ENCODE peak calls at places on chromosome 18, in seven cellular contexts. One of them, this sample, is unnamed.

GRCh38 chr18:25229080-25229479 is 122.9 kb downstream of the ZNF521 start:
- DNase-seq in GM10248: no peak
- DNase-seq in mucosa of gallbladder: peak
- DNase-seq in frontal cortex: no peak
- DNase-seq in KG1: peak
- DNase-seq in NCI-H524: peak
- DNase-seq in NCI-H1092 treated with DMSO at 0.1 percent for 48 hours: no peak
- DNase-seq in this sample: no peak

GRCh38 chr18:24930478-24930877 is 421.5 kb downstream of the ZNF521 start:
- DNase-seq in GM10248: no peak
- DNase-seq in frontal cortex: no peak
- DNase-seq in KG1: no peak
- DNase-seq in NCI-H524: no peak
- DNase-seq in mucosa of gallbladder: no peak
- DNase-seq in NCI-H1092 treated with DMSO at 0.1 percent for 48 hours: no peak
- DNase-seq in this sample: no peak

GRCh38 chr18:9135081-9135911 is 1.3 kb upstream of the ANKRD12 start:
- DNase-seq in NCI-H1092 treated with DMSO at 0.1 percent for 48 hours: no peak
- DNase-seq in frontal cortex: no peak
- DNase-seq in mucosa of gallbladder: no peak
- DNase-seq in NCI-H524: peak
- DNase-seq in GM10248: no peak
- DNase-seq in KG1: no peak
- DNase-seq in this sample: no peak

GRCh38 chr18:70195852-70196434 is 9.5 kb downstream of the RTTN start:
- DNase-seq in frontal cortex: peak
- DNase-seq in NCI-H1092 treated with DMSO at 0.1 percent for 48 hours: peak
- DNase-seq in NCI-H524: peak
- DNase-seq in mucosa of gallbladder: peak
- DNase-seq in GM10248: peak
- DNase-seq in KG1: no peak
- DNase-seq in this sample: peak

GRCh38 chr18:69484699-69485396 is 84.2 kb downstream of the DOK6 start:
- DNase-seq in mucosa of gallbladder: no peak
- DNase-seq in KG1: no peak
- DNase-seq in NCI-H1092 treated with DMSO at 0.1 percent for 48 hours: no peak
- DNase-seq in NCI-H524: no peak
- DNase-seq in frontal cortex: no peak
- DNase-seq in GM10248: no peak
- DNase-seq in this sample: no peak

GRCh38 chr18:2961828-2962227 is 51.1 kb downstream of the LPIN2 start:
- DNase-seq in frontal cortex: no peak
- DNase-seq in KG1: no peak
- DNase-seq in GM10248: no peak
- DNase-seq in mucosa of gallbladder: no peak
- DNase-seq in NCI-H1092 treated with DMSO at 0.1 percent for 48 hours: no peak
- DNase-seq in NCI-H524: no peak
- DNase-seq in this sample: no peak

GRCh38 chr18:3117493-3118192 is 102.1 kb downstream of the MYOM1 start:
- DNase-seq in mucosa of gallbladder: no peak
- DNase-seq in frontal cortex: no peak
- DNase-seq in NCI-H524: no peak
- DNase-seq in KG1: no peak
- DNase-seq in NCI-H1092 treated with DMSO at 0.1 percent for 48 hours: no peak
- DNase-seq in GM10248: no peak
- DNase-seq in this sample: peak

GRCh38 chr18:61840324-61840723 is 52.5 kb downstream of the RNF152 start:
- DNase-seq in GM10248: no peak
- DNase-seq in mucosa of gallbladder: no peak
- DNase-seq in KG1: no peak
- DNase-seq in NCI-H524: no peak
- DNase-seq in NCI-H1092 treated with DMSO at 0.1 percent for 48 hours: no peak
- DNase-seq in frontal cortex: no peak
- DNase-seq in this sample: no peak

GRCh38 chr18:47485221-47485797 is 233.8 kb upstream of the SKOR2 start:
- DNase-seq in NCI-H524: peak
- DNase-seq in KG1: no peak
- DNase-seq in mucosa of gallbladder: no peak
- DNase-seq in frontal cortex: no peak
- DNase-seq in GM10248: no peak
- DNase-seq in NCI-H1092 treated with DMSO at 0.1 percent for 48 hours: no peak
- DNase-seq in this sample: no peak

GRCh38 chr18:75654928-75655745 is 227.6 kb upstream of the SMIM21 start:
- DNase-seq in NCI-H1092 treated with DMSO at 0.1 percent for 48 hours: peak
- DNase-seq in NCI-H524: peak
- DNase-seq in frontal cortex: no peak
- DNase-seq in mucosa of gallbladder: no peak
- DNase-seq in GM10248: no peak
- DNase-seq in KG1: no peak
- DNase-seq in this sample: no peak

GRCh38 chr18:48666613-48667012 is 127.8 kb downstream of the CTIF start:
- DNase-seq in GM10248: no peak
- DNase-seq in NCI-H524: no peak
- DNase-seq in mucosa of gallbladder: no peak
- DNase-seq in NCI-H1092 treated with DMSO at 0.1 percent for 48 hours: no peak
- DNase-seq in frontal cortex: no peak
- DNase-seq in KG1: no peak
- DNase-seq in this sample: no peak

GRCh38 chr18:54956506-54956905 is 2.8 kb downstream of the CCDC68 start:
- DNase-seq in NCI-H1092 treated with DMSO at 0.1 percent for 48 hours: no peak
- DNase-seq in frontal cortex: no peak
- DNase-seq in GM10248: no peak
- DNase-seq in NCI-H524: no peak
- DNase-seq in mucosa of gallbladder: no peak
- DNase-seq in KG1: no peak
- DNase-seq in this sample: no peak

GRCh38 chr18:39311111-39311712 is 1745.6 kb upstream of the CELF4 start:
- DNase-seq in NCI-H524: no peak
- DNase-seq in frontal cortex: no peak
- DNase-seq in KG1: no peak
- DNase-seq in GM10248: no peak
- DNase-seq in mucosa of gallbladder: peak
- DNase-seq in NCI-H1092 treated with DMSO at 0.1 percent for 48 hours: no peak
- DNase-seq in this sample: no peak

GRCh38 chr18:42052137-42052708 is 97.2 kb downstream of the PIK3C3 start:
- DNase-seq in frontal cortex: no peak
- DNase-seq in GM10248: no peak
- DNase-seq in mucosa of gallbladder: no peak
- DNase-seq in NCI-H1092 treated with DMSO at 0.1 percent for 48 hours: no peak
- DNase-seq in NCI-H524: peak
- DNase-seq in KG1: peak
- DNase-seq in this sample: no peak

GRCh38 chr18:13570216-13570615 is 156.1 kb downstream of the FAM210A start:
- DNase-seq in frontal cortex: no peak
- DNase-seq in GM10248: no peak
- DNase-seq in NCI-H1092 treated with DMSO at 0.1 percent for 48 hours: no peak
- DNase-seq in mucosa of gallbladder: no peak
- DNase-seq in NCI-H524: no peak
- DNase-seq in KG1: no peak
- DNase-seq in this sample: no peak

GRCh38 chr18:50847192-50847591 is 27.4 kb upstream of the MRO start:
- DNase-seq in mucosa of gallbladder: no peak
- DNase-seq in frontal cortex: no peak
- DNase-seq in NCI-H524: no peak
- DNase-seq in NCI-H1092 treated with DMSO at 0.1 percent for 48 hours: no peak
- DNase-seq in GM10248: no peak
- DNase-seq in KG1: no peak
- DNase-seq in this sample: no peak

GRCh38 chr18:59651071-59651470 is 46.2 kb downstream of the CCBE1 start:
- DNase-seq in GM10248: no peak
- DNase-seq in NCI-H1092 treated with DMSO at 0.1 percent for 48 hours: no peak
- DNase-seq in frontal cortex: no peak
- DNase-seq in NCI-H524: no peak
- DNase-seq in KG1: no peak
- DNase-seq in mucosa of gallbladder: no peak
- DNase-seq in this sample: no peak

GRCh38 chr18:61991836-61992235 is 99.0 kb upstream of the RNF152 start:
- DNase-seq in GM10248: no peak
- DNase-seq in mucosa of gallbladder: no peak
- DNase-seq in NCI-H1092 treated with DMSO at 0.1 percent for 48 hours: no peak
- DNase-seq in NCI-H524: no peak
- DNase-seq in KG1: no peak
- DNase-seq in frontal cortex: no peak
- DNase-seq in this sample: no peak

GRCh38 chr18:36697905-36698304 is 130.9 kb downstream of the TPGS2 start:
- DNase-seq in mucosa of gallbladder: no peak
- DNase-seq in NCI-H1092 treated with DMSO at 0.1 percent for 48 hours: no peak
- DNase-seq in GM10248: no peak
- DNase-seq in NCI-H524: no peak
- DNase-seq in KG1: no peak
- DNase-seq in frontal cortex: no peak
- DNase-seq in this sample: no peak

GRCh38 chr18:24270937-24271380 is 126.7 kb downstream of the OSBPL1A start:
- DNase-seq in NCI-H524: peak
- DNase-seq in KG1: no peak
- DNase-seq in NCI-H1092 treated with DMSO at 0.1 percent for 48 hours: no peak
- DNase-seq in GM10248: no peak
- DNase-seq in mucosa of gallbladder: no peak
- DNase-seq in frontal cortex: peak
- DNase-seq in this sample: no peak

GRCh38 chr18:73318732-73319479 is 451.1 kb upstream of the NETO1 start:
- DNase-seq in frontal cortex: no peak
- DNase-seq in NCI-H524: no peak
- DNase-seq in mucosa of gallbladder: peak
- DNase-seq in KG1: no peak
- DNase-seq in GM10248: no peak
- DNase-seq in NCI-H1092 treated with DMSO at 0.1 percent for 48 hours: no peak
- DNase-seq in this sample: peak

GRCh38 chr18:840080-840408 is 28.0 kb upstream of the YES1 start:
- DNase-seq in GM10248: no peak
- DNase-seq in NCI-H1092 treated with DMSO at 0.1 percent for 48 hours: no peak
- DNase-seq in KG1: no peak
- DNase-seq in frontal cortex: no peak
- DNase-seq in mucosa of gallbladder: no peak
- DNase-seq in NCI-H524: no peak
- DNase-seq in this sample: no peak

GRCh38 chr18:67265464-67266245 is 250.9 kb downstream of the DSEL start:
- DNase-seq in mucosa of gallbladder: no peak
- DNase-seq in GM10248: no peak
- DNase-seq in KG1: no peak
- DNase-seq in frontal cortex: no peak
- DNase-seq in NCI-H1092 treated with DMSO at 0.1 percent for 48 hours: no peak
- DNase-seq in NCI-H524: no peak
- DNase-seq in this sample: no peak

GRCh38 chr18:4807495-4808293 is 352.6 kb upstream of the DLGAP1 start:
- DNase-seq in GM10248: no peak
- DNase-seq in KG1: no peak
- DNase-seq in NCI-H524: no peak
- DNase-seq in NCI-H1092 treated with DMSO at 0.1 percent for 48 hours: no peak
- DNase-seq in frontal cortex: no peak
- DNase-seq in mucosa of gallbladder: no peak
- DNase-seq in this sample: no peak

GRCh38 chr18:12422936-12423335 is 15.2 kb downstream of the PRELID3A start:
- DNase-seq in GM10248: no peak
- DNase-seq in NCI-H1092 treated with DMSO at 0.1 percent for 48 hours: no peak
- DNase-seq in mucosa of gallbladder: no peak
- DNase-seq in frontal cortex: no peak
- DNase-seq in NCI-H524: peak
- DNase-seq in KG1: no peak
- DNase-seq in this sample: peak

GRCh38 chr18:47492691-47493090 is 241.2 kb upstream of the SKOR2 start:
- DNase-seq in mucosa of gallbladder: no peak
- DNase-seq in NCI-H1092 treated with DMSO at 0.1 percent for 48 hours: no peak
- DNase-seq in frontal cortex: no peak
- DNase-seq in NCI-H524: no peak
- DNase-seq in GM10248: no peak
- DNase-seq in KG1: no peak
- DNase-seq in this sample: no peak

GRCh38 chr18:45596048-45596447 is 19.2 kb upstream of the SLC14A2 start:
- DNase-seq in frontal cortex: no peak
- DNase-seq in GM10248: no peak
- DNase-seq in KG1: no peak
- DNase-seq in NCI-H524: no peak
- DNase-seq in mucosa of gallbladder: no peak
- DNase-seq in NCI-H1092 treated with DMSO at 0.1 percent for 48 hours: no peak
- DNase-seq in this sample: no peak

GRCh38 chr18:10863026-10863425 is 286.3 kb downstream of the PIEZO2 start:
- DNase-seq in GM10248: no peak
- DNase-seq in KG1: no peak
- DNase-seq in NCI-H524: no peak
- DNase-seq in NCI-H1092 treated with DMSO at 0.1 percent for 48 hours: no peak
- DNase-seq in frontal cortex: no peak
- DNase-seq in mucosa of gallbladder: no peak
- DNase-seq in this sample: no peak

GRCh38 chr18:61340148-61340547 is 6.9 kb downstream of the CDH20 start:
- DNase-seq in mucosa of gallbladder: no peak
- DNase-seq in frontal cortex: no peak
- DNase-seq in NCI-H1092 treated with DMSO at 0.1 percent for 48 hours: no peak
- DNase-seq in KG1: no peak
- DNase-seq in GM10248: no peak
- DNase-seq in NCI-H524: no peak
- DNase-seq in this sample: no peak

GRCh38 chr18:77096936-77097886 is 35.4 kb downstream of the MBP start:
- DNase-seq in NCI-H1092 treated with DMSO at 0.1 percent for 48 hours: peak
- DNase-seq in mucosa of gallbladder: no peak
- DNase-seq in NCI-H524: no peak
- DNase-seq in KG1: no peak
- DNase-seq in frontal cortex: no peak
- DNase-seq in GM10248: no peak
- DNase-seq in this sample: no peak